ENCODE peak calls at places on chromosomes 4 and X, in seven cellular contexts. One of them, this sample, is unnamed.

GRCh38 chrX:99308302-99308701 is 1101.8 kb downstream of the PCDH19 start:
- DNase-seq in AG04450: no peak
- DNase-seq in AML-193: no peak
- DNase-seq in left ventricle myocardium inferior: no peak
- DNase-seq in NCI-H345: no peak
- DNase-seq in Peyer's patch: no peak
- DNase-seq in fibroblast of mammary gland: no peak
- DNase-seq in this sample: no peak

GRCh38 chr4:143381171-143382118 is 44.8 kb downstream of the GAB1 start:
- DNase-seq in AG04450: peak; percentile 49
- DNase-seq in AML-193: no peak
- DNase-seq in left ventricle myocardium inferior: peak; percentile 89
- DNase-seq in NCI-H345: no peak
- DNase-seq in Peyer's patch: peak; percentile 64
- DNase-seq in fibroblast of mammary gland: peak; percentile 90
- DNase-seq in this sample: no peak

GRCh38 chr4:153788419-153789276 is at the start of gene SFRP2:
- DNase-seq in AG04450: no peak
- DNase-seq in AML-193: no peak
- DNase-seq in left ventricle myocardium inferior: no peak
- DNase-seq in NCI-H345: no peak
- DNase-seq in Peyer's patch: peak; percentile 49
- DNase-seq in fibroblast of mammary gland: peak; percentile 61
- DNase-seq in this sample: no peak

GRCh38 chr4:2297606-2298517 is 36.0 kb upstream of the MXD4 start:
- DNase-seq in AG04450: no peak
- DNase-seq in AML-193: no peak
- DNase-seq in left ventricle myocardium inferior: no peak
- DNase-seq in NCI-H345: no peak
- DNase-seq in Peyer's patch: peak; percentile 27
- DNase-seq in fibroblast of mammary gland: no peak
- DNase-seq in this sample: no peak

GRCh38 chrX:119887721-119888425 is 7.8 kb upstream of the AKAP14 start:
- DNase-seq in AG04450: no peak
- DNase-seq in AML-193: no peak
- DNase-seq in left ventricle myocardium inferior: peak; percentile 62
- DNase-seq in NCI-H345: peak; percentile 79
- DNase-seq in Peyer's patch: peak; percentile 81
- DNase-seq in fibroblast of mammary gland: peak; percentile 52
- DNase-seq in this sample: peak; percentile 78

GRCh38 chr4:147927377-147928137 is 195.7 kb downstream of the ARHGAP10 start:
- DNase-seq in AG04450: no peak
- DNase-seq in AML-193: no peak
- DNase-seq in left ventricle myocardium inferior: peak; percentile 47
- DNase-seq in NCI-H345: no peak
- DNase-seq in Peyer's patch: no peak
- DNase-seq in fibroblast of mammary gland: no peak
- DNase-seq in this sample: no peak

GRCh38 chrX:140274761-140275525 is 229.9 kb downstream of the SOX3 start:
- DNase-seq in AG04450: no peak
- DNase-seq in AML-193: no peak
- DNase-seq in left ventricle myocardium inferior: no peak
- DNase-seq in NCI-H345: no peak
- DNase-seq in Peyer's patch: no peak
- DNase-seq in fibroblast of mammary gland: peak; percentile 2
- DNase-seq in this sample: no peak

GRCh38 chrX:120560405-120560841 is 339 bp downstream of the CUL4B start:
- DNase-seq in AG04450: no peak
- DNase-seq in AML-193: no peak
- DNase-seq in left ventricle myocardium inferior: peak; percentile 13
- DNase-seq in NCI-H345: no peak
- DNase-seq in Peyer's patch: no peak
- DNase-seq in fibroblast of mammary gland: peak; percentile 47
- DNase-seq in this sample: no peak

GRCh38 chr4:105154576-105154975 is 7.9 kb downstream of the TET2 start:
- DNase-seq in AG04450: no peak
- DNase-seq in AML-193: no peak
- DNase-seq in left ventricle myocardium inferior: no peak
- DNase-seq in NCI-H345: no peak
- DNase-seq in Peyer's patch: no peak
- DNase-seq in fibroblast of mammary gland: no peak
- DNase-seq in this sample: no peak

GRCh38 chrX:107677501-107677901 is 49.2 kb downstream of the PRPS1 start:
- DNase-seq in AG04450: no peak
- DNase-seq in AML-193: no peak
- DNase-seq in left ventricle myocardium inferior: no peak
- DNase-seq in NCI-H345: no peak
- DNase-seq in Peyer's patch: no peak
- DNase-seq in fibroblast of mammary gland: peak; percentile 57
- DNase-seq in this sample: no peak

GRCh38 chrX:72020204-72020603 is 109.6 kb downstream of the NHSL2 start:
- DNase-seq in AG04450: no peak
- DNase-seq in AML-193: no peak
- DNase-seq in left ventricle myocardium inferior: no peak
- DNase-seq in NCI-H345: no peak
- DNase-seq in Peyer's patch: no peak
- DNase-seq in fibroblast of mammary gland: peak; percentile 26
- DNase-seq in this sample: no peak

GRCh38 chrX:124863303-124863702 is 456.4 kb upstream of the TEX13C start:
- DNase-seq in AG04450: no peak
- DNase-seq in AML-193: no peak
- DNase-seq in left ventricle myocardium inferior: no peak
- DNase-seq in NCI-H345: no peak
- DNase-seq in Peyer's patch: no peak
- DNase-seq in fibroblast of mammary gland: no peak
- DNase-seq in this sample: no peak